ENCODE peak calls at places on chromosomes 16 and 17, in five cellular contexts. J is aorta; U is hypothalamus; F is naive thymus-derived CD4-positive, alpha-beta T cell; P is AG20443. K is an unnamed sample.

GRCh38 chr16:84893849-84894599 is 74.2 kb downstream of the CRISPLD2 start:
- DNase-seq in J (no peak), U (no peak), F (no peak), P (no peak), K (peak; percentile 70)

GRCh38 chr16:20675488-20676267 is 21.8 kb downstream of the ACSM1 start:
- DNase-seq in J (no peak), U (no peak), F (peak; percentile 24), P (no peak), K (peak; percentile 47)

GRCh38 chr17:49290690-49291326 is 60.2 kb upstream of the PHOSPHO1 start:
- DNase-seq in J (no peak), U (peak; percentile 4), F (no peak), P (peak; percentile 67), K (no peak)

GRCh38 chr17:5592382-5592781 is 8.1 kb upstream of the NLRP1 start:
- DNase-seq in J (no peak), U (peak; percentile 32), F (no peak), P (peak; percentile 58), K (no peak)

GRCh38 chr17:62653831-62654829 is 26.7 kb downstream of the MRC2 start:
- DNase-seq in J (peak; percentile 86), U (no peak), F (no peak), P (peak; percentile 90), K (no peak)

GRCh38 chr17:38464251-38464722 is 36.0 kb downstream of the ARHGAP23 start:
- DNase-seq in J (peak; percentile 93), U (peak; percentile 56), F (no peak), P (peak; percentile 56), K (no peak)

GRCh38 chr16:88376053-88376834 is 6.5 kb upstream of the ZNF469 start:
- DNase-seq in J (peak; percentile 74), U (peak; percentile 69), F (no peak), P (no peak), K (no peak)

GRCh38 chr17:56887105-56887504 is 26.7 kb downstream of the TRIM25 start:
- DNase-seq in J (no peak), U (no peak), F (no peak), P (no peak), K (no peak)

GRCh38 chr17:46722662-46723285 is 95.7 kb downstream of the WNT3 start:
- DNase-seq in J (no peak), U (no peak), F (no peak), P (no peak), K (no peak)

GRCh38 chr17:16439303-16439791 is 24.0 kb downstream of the TRPV2 start:
- DNase-seq in J (no peak), U (no peak), F (no peak), P (no peak), K (no peak)

GRCh38 chr17:28093999-28094716 is 51.7 kb downstream of the NLK start:
- DNase-seq in J (no peak), U (no peak), F (no peak), P (no peak), K (no peak)

GRCh38 chr16:48384982-48385271 is 286 bp downstream of the SIAH1 start:
- DNase-seq in J (no peak), U (no peak), F (no peak), P (no peak), K (no peak)

GRCh38 chr17:82740906-82741759 is 5.7 kb downstream of the FN3K start:
- DNase-seq in J (no peak), U (no peak), F (no peak), P (no peak), K (no peak)

GRCh38 chr17:42288078-42288984 is at the start of gene STAT5A:
- DNase-seq in J (peak; percentile 96), U (peak; percentile 70), F (peak; percentile 75), P (peak; percentile 93), K (peak; percentile 75)

GRCh38 chr17:8151641-8152111 is 528 bp downstream of the PER1 start:
- DNase-seq in J (peak; percentile 95), U (peak; percentile 76), F (no peak), P (peak; percentile 52), K (no peak)

GRCh38 chr16:71746442-71747046 is 22.0 kb upstream of the PHLPP2 start:
- DNase-seq in J (no peak), U (no peak), F (peak; percentile 14), P (peak; percentile 55), K (no peak)

GRCh38 chr16:86083382-86084002 is 184.5 kb downstream of the IRF8 start:
- DNase-seq in J (peak; percentile 59), U (no peak), F (no peak), P (no peak), K (no peak)

GRCh38 chr16:3259097-3259496 is 2.7 kb upstream of the MEFV start:
- DNase-seq in J (no peak), U (peak; percentile 16), F (no peak), P (peak; percentile 41), K (peak; percentile 89)

GRCh38 chr17:51118330-51119195 is 2.1 kb downstream of the SPAG9 start:
- DNase-seq in J (peak; percentile 51), U (no peak), F (no peak), P (no peak), K (peak; percentile 4)

GRCh38 chr16:89422905-89423630 is 67.3 kb downstream of the ANKRD11 start:
- DNase-seq in J (no peak), U (no peak), F (no peak), P (no peak), K (no peak)

GRCh38 chr17:63488851-63489250 is 12.0 kb downstream of the ACE start:
- DNase-seq in J (peak; percentile 43), U (no peak), F (no peak), P (no peak), K (no peak)

GRCh38 chr17:5584383-5584951 is at the start of gene NLRP1:
- DNase-seq in J (peak; percentile 95), U (peak; percentile 65), F (peak; percentile 96), P (peak; percentile 96), K (peak; percentile 52)